ENCODE peak calls at places on chromosomes 2 and 18, in five cellular contexts. One of them, this sample, is unnamed.
A peak's percentile ranks its signal among the peaks of the same experiment; 100 is the strongest.

GRCh38 chr2:210195066-210195852 is 24.1 kb upstream of the KANSL1L start:
- DNase-seq in dorsolateral prefrontal cortex: no peak
- DNase-seq in HEK293T: peak; percentile 30
- DNase-seq in suprapubic skin: no peak
- DNase-seq in fibroblast of mammary gland: peak; percentile 67
- DNase-seq in this sample: peak; percentile 29

GRCh38 chr2:11699686-11700670 is 30.0 kb upstream of the NTSR2 start:
- DNase-seq in dorsolateral prefrontal cortex: no peak
- DNase-seq in HEK293T: no peak
- DNase-seq in suprapubic skin: no peak
- DNase-seq in fibroblast of mammary gland: no peak
- DNase-seq in this sample: no peak

GRCh38 chr2:100934504-100935371 is 67.4 kb upstream of the RPL31 start:
- DNase-seq in dorsolateral prefrontal cortex: no peak
- DNase-seq in HEK293T: no peak
- DNase-seq in suprapubic skin: peak; percentile 29
- DNase-seq in fibroblast of mammary gland: no peak
- DNase-seq in this sample: no peak

GRCh38 chr2:156430978-156431358 is 5.2 kb upstream of the GPD2 start:
- DNase-seq in dorsolateral prefrontal cortex: no peak
- DNase-seq in HEK293T: no peak
- DNase-seq in suprapubic skin: no peak
- DNase-seq in fibroblast of mammary gland: peak; percentile 74
- DNase-seq in this sample: no peak

GRCh38 chr2:27721884-27722485 is 49.5 kb upstream of the MRPL33 start:
- DNase-seq in dorsolateral prefrontal cortex: no peak
- DNase-seq in HEK293T: no peak
- DNase-seq in suprapubic skin: no peak
- DNase-seq in fibroblast of mammary gland: no peak
- DNase-seq in this sample: no peak

GRCh38 chr2:10305715-10306114 is 3.0 kb downstream of the HPCAL1 start:
- DNase-seq in dorsolateral prefrontal cortex: no peak
- DNase-seq in HEK293T: peak; percentile 39
- DNase-seq in suprapubic skin: no peak
- DNase-seq in fibroblast of mammary gland: no peak
- DNase-seq in this sample: peak; percentile 60

GRCh38 chr2:105179469-105180372 is 61.8 kb upstream of the GPR45 start:
- DNase-seq in dorsolateral prefrontal cortex: peak; percentile 44
- DNase-seq in HEK293T: peak; percentile 51
- DNase-seq in suprapubic skin: no peak
- DNase-seq in fibroblast of mammary gland: peak; percentile 89
- DNase-seq in this sample: peak; percentile 53

GRCh38 chr2:195671563-195671962 is 14.5 kb downstream of the SLC39A10 start:
- DNase-seq in dorsolateral prefrontal cortex: no peak
- DNase-seq in HEK293T: no peak
- DNase-seq in suprapubic skin: no peak
- DNase-seq in fibroblast of mammary gland: no peak
- DNase-seq in this sample: no peak

GRCh38 chr2:46023165-46023854 is 273.9 kb upstream of the EPAS1 start:
- DNase-seq in dorsolateral prefrontal cortex: no peak
- DNase-seq in HEK293T: no peak
- DNase-seq in suprapubic skin: no peak
- DNase-seq in fibroblast of mammary gland: no peak
- DNase-seq in this sample: no peak

GRCh38 chr2:173119069-173119807 is 43.6 kb downstream of the MAP3K20 start:
- DNase-seq in dorsolateral prefrontal cortex: no peak
- DNase-seq in HEK293T: no peak
- DNase-seq in suprapubic skin: no peak
- DNase-seq in fibroblast of mammary gland: peak; percentile 62
- DNase-seq in this sample: peak; percentile 3

GRCh38 chr2:94947097-94948016 is 76.1 kb downstream of the TEKT4 start:
- DNase-seq in dorsolateral prefrontal cortex: no peak
- DNase-seq in HEK293T: no peak
- DNase-seq in suprapubic skin: no peak
- DNase-seq in fibroblast of mammary gland: no peak
- DNase-seq in this sample: no peak

GRCh38 chr2:12263730-12264129 is 453.0 kb upstream of the TRIB2 start:
- DNase-seq in dorsolateral prefrontal cortex: no peak
- DNase-seq in HEK293T: no peak
- DNase-seq in suprapubic skin: no peak
- DNase-seq in fibroblast of mammary gland: no peak
- DNase-seq in this sample: no peak

GRCh38 chr2:231929961-231930600 is 3.9 kb upstream of the NPPC start:
- DNase-seq in dorsolateral prefrontal cortex: no peak
- DNase-seq in HEK293T: peak; percentile 70
- DNase-seq in suprapubic skin: peak; percentile 37
- DNase-seq in fibroblast of mammary gland: peak; percentile 35
- DNase-seq in this sample: peak; percentile 52

GRCh38 chr2:237091779-237092436 is 6.2 kb downstream of the COPS8 start:
- DNase-seq in dorsolateral prefrontal cortex: no peak
- DNase-seq in HEK293T: no peak
- DNase-seq in suprapubic skin: no peak
- DNase-seq in fibroblast of mammary gland: peak; percentile 94
- DNase-seq in this sample: no peak

GRCh38 chr2:2633017-2633416 is 301.9 kb upstream of the MYT1L start:
- DNase-seq in dorsolateral prefrontal cortex: no peak
- DNase-seq in HEK293T: no peak
- DNase-seq in suprapubic skin: no peak
- DNase-seq in fibroblast of mammary gland: no peak
- DNase-seq in this sample: no peak

GRCh38 chr18:42182728-42183700 is 228.0 kb downstream of the PIK3C3 start:
- DNase-seq in dorsolateral prefrontal cortex: no peak
- DNase-seq in HEK293T: no peak
- DNase-seq in suprapubic skin: no peak
- DNase-seq in fibroblast of mammary gland: no peak
- DNase-seq in this sample: peak; percentile 50

GRCh38 chr2:127619901-127620705 is 25.9 kb upstream of the GPR17 start:
- DNase-seq in dorsolateral prefrontal cortex: peak; percentile 15
- DNase-seq in HEK293T: no peak
- DNase-seq in suprapubic skin: peak; percentile 72
- DNase-seq in fibroblast of mammary gland: no peak
- DNase-seq in this sample: no peak

GRCh38 chr2:54595161-54595803 is 128.2 kb upstream of the EML6 start:
- DNase-seq in dorsolateral prefrontal cortex: no peak
- DNase-seq in HEK293T: no peak
- DNase-seq in suprapubic skin: no peak
- DNase-seq in fibroblast of mammary gland: no peak
- DNase-seq in this sample: no peak

GRCh38 chr18:45874501-45875184 is 49.2 kb downstream of the SIGLEC15 start:
- DNase-seq in dorsolateral prefrontal cortex: no peak
- DNase-seq in HEK293T: no peak
- DNase-seq in suprapubic skin: no peak
- DNase-seq in fibroblast of mammary gland: peak; percentile 26
- DNase-seq in this sample: peak; percentile 19

GRCh38 chr2:16218651-16219050 is 278.3 kb downstream of the MYCN start:
- DNase-seq in dorsolateral prefrontal cortex: no peak
- DNase-seq in HEK293T: peak; percentile 41
- DNase-seq in suprapubic skin: no peak
- DNase-seq in fibroblast of mammary gland: no peak
- DNase-seq in this sample: peak; percentile 100

GRCh38 chr2:177728920-177729319 is 336.3 kb downstream of the AGPS start:
- DNase-seq in dorsolateral prefrontal cortex: no peak
- DNase-seq in HEK293T: no peak
- DNase-seq in suprapubic skin: no peak
- DNase-seq in fibroblast of mammary gland: no peak
- DNase-seq in this sample: no peak

GRCh38 chr2:100818003-100818605 is 1.8 kb upstream of the NPAS2 start:
- DNase-seq in dorsolateral prefrontal cortex: no peak
- DNase-seq in HEK293T: no peak
- DNase-seq in suprapubic skin: no peak
- DNase-seq in fibroblast of mammary gland: peak; percentile 33
- DNase-seq in this sample: no peak

GRCh38 chr2:14626873-14627272 is 5.6 kb upstream of the LRATD1 start:
- DNase-seq in dorsolateral prefrontal cortex: no peak
- DNase-seq in HEK293T: no peak
- DNase-seq in suprapubic skin: no peak
- DNase-seq in fibroblast of mammary gland: no peak
- DNase-seq in this sample: no peak

GRCh38 chr2:219451626-219452360 is 17.1 kb downstream of the SPEG start:
- DNase-seq in dorsolateral prefrontal cortex: no peak
- DNase-seq in HEK293T: no peak
- DNase-seq in suprapubic skin: no peak
- DNase-seq in fibroblast of mammary gland: no peak
- DNase-seq in this sample: peak; percentile 83

This sample was measured in BE2C.